ENCODE peak calls at places on chromosomes 4 and X, in five cellular contexts. O, U, V, T and H are unnamed samples.

GRCh38 chrX:54470054-54470760 is 25.8 kb downstream of the FGD1 start:
- DNase-seq in O (no peak), U (no peak), V (no peak), T (no peak), H (no peak)

GRCh38 chrX:21975827-21976226 is 35.3 kb downstream of the SMS start:
- DNase-seq in O (no peak), U (no peak), V (no peak), T (no peak), H (no peak)

GRCh38 chr4:136650541-136651277 is 881.6 kb downstream of the PCDH18 start:
- DNase-seq in O (no peak), U (no peak), V (no peak), T (no peak), H (peak; percentile 18)

GRCh38 chr4:180281726-180282125 is 1961.5 kb upstream of the TENM3 start:
- DNase-seq in O (no peak), U (no peak), V (no peak), T (no peak), H (no peak)

GRCh38 chr4:188439641-188440311 is 300.5 kb downstream of the TRIML1 start:
- DNase-seq in O (peak; percentile 41), U (peak; percentile 49), V (no peak), T (no peak), H (peak; percentile 21)

GRCh38 chr4:124279741-124280140 is 432.8 kb downstream of the ANKRD50 start:
- DNase-seq in O (no peak), U (no peak), V (no peak), T (no peak), H (no peak)

GRCh38 chr4:16582526-16582925 is 315.9 kb downstream of the LDB2 start:
- DNase-seq in O (peak; percentile 22), U (no peak), V (no peak), T (no peak), H (no peak)

GRCh38 chr4:16176621-16177020 is 49.6 kb downstream of the TAPT1 start:
- DNase-seq in O (no peak), U (no peak), V (no peak), T (no peak), H (no peak)

GRCh38 chrX:7067266-7067665 is 80.2 kb upstream of the STS start:
- DNase-seq in O (no peak), U (no peak), V (no peak), T (no peak), H (no peak)

GRCh38 chrX:8668797-8669196 is 63.1 kb downstream of the ANOS1 start:
- DNase-seq in O (peak; percentile 48), U (no peak), V (no peak), T (no peak), H (peak; percentile 52)

GRCh38 chr4:39754309-39754708 is 56.4 kb downstream of the UBE2K start:
- DNase-seq in O (no peak), U (no peak), V (no peak), T (no peak), H (no peak)

GRCh38 chr4:113998026-113998425 is 18.6 kb upstream of the ARSJ start:
- DNase-seq in O (no peak), U (no peak), V (peak; percentile 29), T (no peak), H (no peak)
- H3K27ac ChIP-seq in O (no peak overlapping the region), U (no peak overlapping the region), V (no peak overlapping the region), T (no peak overlapping the region), H (no peak overlapping the region)

DNA sequence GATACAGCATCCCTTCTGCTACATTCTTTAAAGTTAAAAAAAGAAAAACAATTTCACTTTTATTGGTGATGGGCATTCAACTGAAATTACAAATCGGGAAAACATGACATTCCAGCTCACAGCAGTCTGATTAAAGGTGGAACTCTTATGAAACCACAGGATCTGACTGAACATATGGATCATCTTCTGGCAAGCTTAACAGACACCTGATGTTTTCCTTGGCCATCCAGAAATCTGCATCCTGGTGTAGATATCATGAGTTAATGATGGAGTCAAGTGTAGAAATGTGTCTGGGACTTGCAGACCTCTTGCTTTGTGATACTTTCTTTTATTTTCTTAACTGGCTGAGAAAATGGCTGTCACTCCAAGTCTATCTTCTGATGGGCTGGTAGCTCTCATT is 167.9 kb downstream of the CBR4 start:
- DNase-seq in O (no peak), U (no peak), V (no peak), T (no peak), H (no peak)
- H3K4me1 ChIP-seq in O (peaks cover 11% of the 10 kb centered on the region), U (peaks cover 99% of the 10 kb centered on the region), V (peaks cover 36% of the 10 kb centered on the region), T (peaks cover 98% of the 10 kb centered on the region), H (peaks cover 5% of the 10 kb centered on the region)

GRCh38 chr4:152508386-152508785 is 27.5 kb downstream of the FBXW7 start:
- DNase-seq in O (no peak), U (no peak), V (no peak), T (no peak), H (no peak)

GRCh38 chr4:152509595-152510209 is 26.2 kb downstream of the FBXW7 start:
- DNase-seq in O (no peak), U (no peak), V (no peak), T (no peak), H (peak; percentile 32)

GRCh38 chr4:152512483-152512882 is 23.4 kb downstream of the FBXW7 start:
- DNase-seq in O (no peak), U (no peak), V (no peak), T (no peak), H (no peak)

GRCh38 chr4:152508818-152509217 is 27.1 kb downstream of the FBXW7 start:
- DNase-seq in O (no peak), U (no peak), V (no peak), T (no peak), H (no peak)

DNA sequence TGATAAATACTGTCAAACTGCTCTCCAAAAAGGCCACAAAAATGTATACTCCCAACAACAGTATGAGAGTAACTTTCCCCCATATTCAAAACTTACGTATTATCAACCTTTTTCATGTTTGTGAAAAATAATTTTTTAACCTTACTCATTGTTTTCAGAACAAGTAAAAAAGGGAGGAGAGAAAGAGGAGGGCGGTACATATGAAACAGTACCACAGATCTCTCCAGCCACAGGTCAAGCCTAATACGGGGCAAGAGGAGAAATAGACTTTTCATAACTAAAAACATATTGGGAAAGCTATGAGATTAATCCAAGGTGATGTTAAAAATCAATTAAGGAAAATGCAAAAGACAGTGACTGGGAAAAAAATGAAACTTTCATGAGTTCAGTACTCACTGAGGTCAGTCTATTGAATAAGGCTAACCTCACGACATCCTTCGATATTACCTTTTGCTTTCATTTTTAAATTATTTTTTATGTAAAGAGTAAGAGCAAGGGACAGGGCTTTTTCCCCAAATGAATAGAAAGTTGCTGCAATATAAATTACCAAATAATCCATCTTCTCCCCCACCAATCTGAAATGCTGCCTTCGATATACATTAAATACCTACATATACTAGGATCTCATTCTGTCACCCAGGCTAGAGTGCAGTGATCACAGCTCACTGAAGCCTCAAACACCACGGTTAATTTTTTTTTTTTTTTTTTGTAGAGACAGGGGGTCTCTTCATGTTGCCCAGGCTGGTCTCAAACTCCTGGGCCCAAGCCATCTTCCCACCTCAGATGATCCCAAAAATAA is 25.3 kb downstream of the FBXW7 start:
- DNase-seq in O (no peak), U (no peak), V (no peak), T (no peak), H (no peak)
- H3K27ac ChIP-seq in O (no peak overlapping the region), U (no peak overlapping the region), V (no peak overlapping the region), T (no peak overlapping the region), H (no peak overlapping the region)

GRCh38 chrX:13742397-13743176 is 8.0 kb downstream of the OFD1 start:
- DNase-seq in O (no peak), U (no peak), V (peak; percentile 15), T (no peak), H (peak; percentile 27)
- H3K4me1 ChIP-seq in O (no peaks in the 10 kb centered on the region), U (no peaks in the 10 kb centered on the region), V (no peaks in the 10 kb centered on the region), T (no peaks in the 10 kb centered on the region), H (no peaks in the 10 kb centered on the region)